ENCODE peak calls at places on chromosomes 3 and 15, in six cellular contexts. F is trophoblast cell, Q is neuronal stem cell, B is H1, W is IMR-90, T is mesendoderm. I is an unnamed sample.

GRCh38 chr15:59555696-59556095 is 55.9 kb upstream of the GCNT3 start:
- DNase-seq in W (no peak), B (no peak), T (no peak), F (no peak), Q (no peak), I (no peak)

GRCh38 chr15:66654718-66655375 is 47.2 kb upstream of the SMAD6 start:
- DNase-seq in Q (no peak), T (peak), W (no peak), B (peak), F (no peak), I (no peak)

GRCh38 chr3:159669024-159669476 is 319.6 kb upstream of the IL12A start:
- DNase-seq in B (no peak), W (peak), Q (no peak), F (no peak), T (no peak), I (peak)

GRCh38 chr15:90044191-90044590 is 43.1 kb downstream of the ZNF710 start:
- DNase-seq in T (no peak), F (no peak), Q (no peak), B (no peak), W (no peak), I (no peak)

GRCh38 chr15:90557651-90558084 is 27.9 kb downstream of the CRTC3 start:
- DNase-seq in W (peak), T (no peak), F (no peak), B (no peak), Q (no peak), I (peak)

GRCh38 chr15:63483521-63484371 is 20.6 kb upstream of the USP3 start:
- DNase-seq in Q (no peak), B (no peak), W (no peak), F (no peak), T (no peak), I (no peak)

GRCh38 chr3:62445267-62445666 is 71.9 kb upstream of the FEZF2 start:
- DNase-seq in Q (no peak), F (no peak), W (peak), T (peak), B (no peak), I (peak)

GRCh38 chr3:156474560-156475389 is 80.1 kb downstream of the SSR3 start:
- DNase-seq in F (no peak), T (peak), B (no peak), Q (peak), W (no peak), I (peak)

GRCh38 chr3:183061431-183062172 is 37.7 kb downstream of the MCCC1 start:
- DNase-seq in T (no peak), B (no peak), Q (no peak), W (peak), F (no peak), I (no peak)

GRCh38 chr3:11774296-11774877 is 72.3 kb downstream of the TAMM41 start:
- DNase-seq in B (peak), F (peak), Q (peak), W (peak), T (peak), I (peak)

GRCh38 chr3:74639681-74640080 is 25.2 kb upstream of the CNTN3 start:
- DNase-seq in Q (no peak), W (peak), B (no peak), T (no peak), F (no peak), I (no peak)

GRCh38 chr3:4113811-4114522 is 189.2 kb upstream of the SETMAR start:
- DNase-seq in B (no peak), Q (no peak), F (no peak), W (no peak), T (no peak), I (no peak)

GRCh38 chr3:48997714-48998637 is 7.9 kb downstream of the P4HTM start:
- DNase-seq in Q (no peak), W (no peak), F (no peak), T (peak), B (peak), I (no peak)

GRCh38 chr3:111895079-111895478 is 36.0 kb downstream of the PHLDB2 start:
- DNase-seq in W (peak), Q (no peak), F (no peak), B (no peak), T (peak), I (peak)

GRCh38 chr15:62067448-62068044 is 769 bp downstream of the C2CD4A start:
- DNase-seq in B (peak), W (no peak), T (peak), F (peak), Q (peak), I (peak)

GRCh38 chr15:62069551-62069950 is 2.8 kb downstream of the C2CD4A start:
- DNase-seq in F (no peak), B (no peak), W (no peak), Q (no peak), T (no peak), I (no peak)

GRCh38 chr15:62066663-62067447 is at the start of gene C2CD4A:
- DNase-seq in F (peak), T (peak), W (peak), Q (peak), B (peak), I (peak)

GRCh38 chr15:62068071-62068786 is 1.5 kb downstream of the C2CD4A start:
- DNase-seq in Q (peak), F (peak), B (peak), W (no peak), T (peak), I (peak)

DNA sequence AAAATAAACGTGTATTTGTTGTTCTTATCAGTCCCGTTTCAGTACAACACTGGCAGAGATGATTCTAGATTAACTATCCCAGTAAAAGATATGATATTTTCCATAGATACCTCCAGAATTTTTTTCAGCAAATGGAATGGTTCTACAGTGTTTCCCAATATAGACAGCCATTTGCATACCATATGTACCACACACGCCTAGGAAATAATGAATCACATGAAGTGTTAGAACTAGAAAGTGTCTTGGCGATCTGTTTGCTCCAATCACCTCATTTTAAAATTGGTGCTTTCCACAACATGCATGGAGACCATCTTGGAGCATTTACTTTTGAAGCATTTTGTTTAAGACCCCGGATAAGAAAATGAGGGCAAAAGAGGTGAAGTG is 2.0 kb downstream of the C2CD4A start:
- DNase-seq in W (no peak), F (no peak), B (no peak), T (no peak), Q (no peak), I (peak)
- H3K4me3 ChIP-seq in W (no peak), F (no peak), B (no peak), T (no peak), Q (no peak), I (peak)

GRCh38 chr3:138842483-138843188 is 7.9 kb upstream of the PIK3CB start:
- DNase-seq in Q (no peak), B (no peak), T (no peak), F (no peak), W (no peak), I (no peak)

GRCh38 chr3:138846350-138846756 is 11.6 kb upstream of the PIK3CB start:
- DNase-seq in B (no peak), W (no peak), Q (no peak), T (peak), F (peak), I (no peak)

GRCh38 chr3:138845071-138845685 is 10.4 kb upstream of the PIK3CB start:
- DNase-seq in T (peak), F (peak), Q (no peak), W (no peak), B (no peak), I (no peak)

GRCh38 chr3:138848696-138849095 is 14.0 kb upstream of the PIK3CB start:
- DNase-seq in W (no peak), B (no peak), T (no peak), Q (no peak), F (no peak), I (no peak)

DNA sequence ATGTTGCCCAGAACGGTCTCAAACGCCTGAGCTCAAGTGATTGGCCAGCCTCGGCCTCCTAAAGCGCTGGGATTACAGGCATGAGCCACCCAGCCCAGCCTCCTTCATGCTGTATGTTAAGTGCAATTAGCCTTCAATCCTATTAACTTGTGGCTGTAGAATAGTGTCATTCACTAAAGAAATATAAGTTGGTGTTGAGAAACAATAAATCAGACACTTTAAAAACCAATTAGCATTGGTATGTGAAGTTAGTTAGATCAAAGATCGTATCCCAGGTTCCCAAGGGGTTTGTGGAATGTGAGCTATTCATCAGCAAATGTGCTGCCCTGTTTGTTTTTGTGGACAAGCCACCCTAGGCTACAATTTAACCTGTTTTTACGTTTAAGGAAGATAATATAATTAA is 11.0 kb upstream of the PIK3CB start:
- DNase-seq in B (no peak), T (peak), Q (no peak), W (no peak), F (no peak), I (no peak)
- H4K8ac ChIP-seq in B (no peak), T (no peak), Q (no peak), W (no peak), F (no peak), I (no peak)

GRCh38 chr15:48823706-48824105 is 12.8 kb upstream of the CEP152 start:
- DNase-seq in F (no peak), B (no peak), W (no peak), T (no peak), Q (no peak), I (no peak)
- H3K4me3 ChIP-seq in F (no peak), B (no peak), W (no peak), T (no peak), Q (no peak), I (no peak)

GRCh38 chr3:72338082-72338941 is 509.9 kb downstream of the SHQ1 start:
- DNase-seq in F (peak), T (no peak), Q (no peak), B (no peak), W (peak), I (peak)

GRCh38 chr3:72338942-72339749 is 509.1 kb downstream of the SHQ1 start:
- DNase-seq in W (peak), Q (no peak), T (no peak), B (no peak), F (peak), I (peak)

GRCh38 chr3:72336821-72337479 is 511.3 kb downstream of the SHQ1 start:
- DNase-seq in Q (peak), T (peak), B (peak), W (peak), F (no peak), I (peak)

GRCh38 chr3:72336114-72336651 is 512.1 kb downstream of the SHQ1 start:
- DNase-seq in B (no peak), Q (no peak), F (no peak), W (no peak), T (no peak), I (no peak)

GRCh38 chr3:72337480-72337855 is 510.8 kb downstream of the SHQ1 start:
- DNase-seq in T (no peak), B (no peak), F (no peak), Q (no peak), W (no peak), I (no peak)
- H4K8ac ChIP-seq in T (no peak), B (no peak), F (no peak), Q (peak), W (peak), I (no peak)

GRCh38 chr3:54123538-54124196 is 1.3 kb downstream of the CACNA2D3 start:
- DNase-seq in B (no peak), T (no peak), W (no peak), F (no peak), Q (no peak), I (no peak)
- H3K4me3 ChIP-seq in B (peak), T (no peak), W (no peak), F (no peak), Q (peak), I (peak)

GRCh38 chr15:56528136-56528535 is 63.2 kb upstream of the MNS1 start:
- DNase-seq in B (no peak), T (no peak), Q (no peak), W (no peak), F (no peak), I (no peak)

GRCh38 chr15:56519000-56519399 is 54.1 kb upstream of the MNS1 start:
- DNase-seq in F (no peak), W (no peak), B (no peak), T (no peak), Q (no peak), I (no peak)

GRCh38 chr15:56523521-56523920 is 58.6 kb upstream of the MNS1 start:
- DNase-seq in B (no peak), Q (no peak), T (no peak), F (no peak), W (no peak), I (no peak)

DNA sequence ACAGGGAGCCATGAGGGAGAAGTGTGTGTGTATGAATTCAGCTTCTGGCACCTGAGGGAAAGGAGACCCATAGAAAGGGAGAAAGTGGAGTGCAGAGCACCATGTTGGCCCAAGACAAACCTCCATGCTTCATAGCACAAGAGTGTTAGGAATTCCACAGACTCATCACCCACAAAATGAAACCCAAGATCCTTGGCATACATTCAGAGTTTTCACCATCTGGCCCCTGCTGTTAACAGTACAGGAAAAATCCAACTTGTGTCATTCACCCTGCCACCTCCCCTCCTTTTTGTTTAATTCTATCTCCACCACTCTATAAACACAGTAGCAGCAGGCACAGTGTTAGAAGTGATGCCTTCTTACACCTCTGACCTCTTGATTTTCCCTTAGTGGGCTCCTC is 60.0 kb upstream of the MNS1 start:
- DNase-seq in F (no peak), W (peak), Q (no peak), T (no peak), B (no peak), I (peak)
- H4K8ac ChIP-seq in F (no peak), W (no peak), Q (no peak), T (no peak), B (no peak), I (no peak)

DNA sequence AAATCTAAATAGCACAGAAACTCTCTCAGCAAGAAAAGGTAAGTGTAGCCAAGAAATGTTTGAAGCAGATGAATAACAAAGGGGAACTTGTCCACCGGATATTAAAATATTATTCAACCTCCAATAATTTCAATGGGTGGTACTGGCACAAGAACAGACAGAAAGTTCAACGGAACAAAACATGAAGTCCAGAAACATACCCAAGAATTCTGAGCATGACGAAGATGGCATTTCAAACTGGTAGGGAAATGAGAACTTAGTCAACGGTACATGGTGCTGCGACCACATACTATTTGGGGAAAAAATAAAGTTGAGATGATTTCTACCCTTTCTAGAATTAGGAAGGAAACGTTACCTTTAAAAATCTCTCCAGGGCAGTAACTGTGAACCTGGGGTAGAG is 5.5 kb downstream of the CHSY1 start:
- DNase-seq in F (no peak), B (no peak), Q (no peak), T (no peak), W (no peak), I (no peak)
- H3K4me3 ChIP-seq in F (no peak), B (no peak), Q (no peak), T (no peak), W (no peak), I (no peak)

DNA sequence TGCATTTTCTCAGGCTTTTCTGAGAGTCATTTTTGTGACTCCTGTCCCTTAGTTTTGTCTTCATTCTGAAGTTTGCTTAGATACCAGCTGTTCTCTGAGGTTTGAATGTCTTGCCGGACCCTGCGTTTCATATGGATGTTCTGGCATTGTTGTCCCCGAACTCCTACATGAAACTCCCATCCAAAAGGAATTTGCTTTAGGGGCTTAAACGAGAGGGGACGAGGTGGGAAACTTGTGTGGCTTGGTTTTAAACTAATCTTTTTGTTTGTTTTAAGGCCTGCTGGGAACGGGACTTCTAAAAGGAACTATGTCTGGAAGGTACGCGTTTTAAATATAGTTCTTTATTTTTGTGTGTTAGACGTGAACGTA is 655 bp downstream of the RPL35A start:
- DNase-seq in T (no peak), W (no peak), Q (no peak), B (no peak), F (no peak), I (no peak)
- H4K8ac ChIP-seq in T (peak), W (peak), Q (no peak), B (peak), F (peak), I (no peak)

DNA sequence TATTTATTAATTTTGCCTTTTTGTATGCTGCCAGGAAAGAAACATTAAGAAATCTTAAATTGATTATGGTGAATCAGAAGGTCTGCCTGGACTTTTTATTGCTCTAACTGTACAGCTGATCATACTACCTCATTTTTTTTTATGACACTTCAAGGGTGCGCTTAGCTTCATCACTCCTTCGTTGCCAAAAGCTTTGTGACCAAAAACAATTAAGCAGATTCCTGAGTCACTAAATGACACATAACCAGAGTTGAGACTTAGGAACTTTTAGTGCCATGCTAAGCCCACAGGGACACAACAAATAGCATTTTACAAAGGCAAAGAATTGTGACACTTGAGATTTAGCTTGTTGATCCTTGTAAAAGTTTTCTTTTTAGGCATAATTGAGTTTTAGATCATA is 4.9 kb downstream of the ADIPOQ start:
- DNase-seq in T (no peak), W (no peak), Q (no peak), F (no peak), B (no peak), I (no peak)
- H3K4me3 ChIP-seq in T (no peak), W (no peak), Q (no peak), F (no peak), B (no peak), I (no peak)

I was measured in mesenchymal stem cell.